ENCODE peak calls at places on chromosomes 1 and 21, in eight cellular contexts. Z is RWPE1; J is CD8-positive, alpha-beta memory T cell; O is Peyer's patch; F is activated CD4-positive, alpha-beta T cell treated with anti-CD3 and anti-CD28 coated beads, Interleukin-2, amount 50 U/mL, for 4 hours; R is left lung; B is stimulated activated CD4-positive, alpha-beta T cell treated with anti-CD3 and anti-CD28 coated beads, Interleukin-15, amount 100 ng/mL, for 1 hour; I is ELR. N is an unnamed sample.

GRCh38 chr1:43711049-43711448 is 3.7 kb downstream of the ST3GAL3 start:
- DNase-seq in Z (peak), B (no peak), F (no peak), I (peak), R (no peak), O (no peak), J (no peak), N (peak)

GRCh38 chr21:34065015-34065414 is 8.4 kb upstream of the MRPS6 start:
- DNase-seq in F (no peak), B (no peak), J (no peak), R (no peak), Z (no peak), I (no peak), O (no peak), N (no peak)

GRCh38 chr1:156767879-156768608 is 709 bp downstream of the PRCC start:
- DNase-seq in R (peak), J (peak), Z (no peak), I (peak), F (no peak), O (no peak), B (no peak), N (no peak)

GRCh38 chr1:38088366-38088765 is 41.8 kb upstream of the POU3F1 start:
- DNase-seq in J (no peak), F (no peak), Z (no peak), B (no peak), I (no peak), O (no peak), R (no peak), N (no peak)

GRCh38 chr1:60990719-60991100 is 91.7 kb upstream of the NFIA start:
- DNase-seq in I (no peak), J (no peak), B (no peak), R (no peak), Z (no peak), O (no peak), F (no peak), N (no peak)

GRCh38 chr1:67850611-67851075 is 17.4 kb upstream of the GNG12 start:
- DNase-seq in J (no peak), F (no peak), I (peak), O (peak), Z (peak), B (no peak), R (no peak), N (peak)

GRCh38 chr21:41316641-41317392 is at the start of gene FAM3B:
- DNase-seq in R (peak), J (no peak), Z (no peak), F (no peak), O (peak), I (no peak), B (no peak), N (no peak)

GRCh38 chr1:166040635-166041034 is 126.2 kb downstream of the FAM78B start:
- DNase-seq in B (no peak), O (no peak), F (no peak), Z (no peak), R (no peak), I (no peak), J (no peak), N (no peak)

GRCh38 chr1:61131716-61132115 is 49.4 kb downstream of the NFIA start:
- DNase-seq in O (no peak), F (no peak), J (no peak), B (no peak), R (no peak), Z (no peak), I (no peak), N (no peak)

GRCh38 chr21:14538477-14538876 is 7.6 kb downstream of the SAMSN1 start:
- DNase-seq in R (no peak), I (no peak), F (no peak), B (no peak), J (no peak), Z (no peak), O (no peak), N (no peak)

GRCh38 chr1:44655609-44656008 is 18.7 kb downstream of the TMEM53 start:
- DNase-seq in I (peak), F (no peak), R (no peak), J (no peak), Z (no peak), B (no peak), O (peak), N (no peak)

GRCh38 chr1:37859507-37860345 is at the start of gene MTF1:
- DNase-seq in O (peak), B (peak), I (peak), Z (peak), F (peak), R (peak), J (peak), N (peak)

GRCh38 chr1:226656201-226656600 is 82.9 kb downstream of the ITPKB start:
- DNase-seq in O (no peak), J (no peak), F (no peak), I (no peak), B (no peak), Z (no peak), R (peak), N (no peak)

GRCh38 chr1:54475357-54476230 is 69.4 kb upstream of the SSBP3 start:
- DNase-seq in R (no peak), J (peak), B (no peak), F (peak), I (no peak), Z (no peak), O (peak), N (no peak)

GRCh38 chr1:233005703-233006102 is 55.3 kb downstream of the NTPCR start:
- DNase-seq in Z (peak), I (peak), F (no peak), O (no peak), R (no peak), B (no peak), J (no peak), N (peak)

GRCh38 chr21:25457411-25457810 is 149.9 kb downstream of the MRPL39 start:
- DNase-seq in B (no peak), J (no peak), O (no peak), R (no peak), F (no peak), Z (peak), I (peak), N (peak)

GRCh38 chr1:12433323-12434053 is 184.5 kb downstream of the DHRS3 start:
- DNase-seq in O (peak), F (no peak), B (no peak), I (no peak), J (no peak), R (peak), Z (no peak), N (no peak)

GRCh38 chr21:43262427-43262826 is 93.6 kb downstream of the CRYAA start:
- DNase-seq in J (peak), O (no peak), I (no peak), Z (no peak), R (no peak), F (no peak), B (no peak), N (no peak)